ENCODE peak calls at places on chromosomes 5 and 9, in six cellular contexts. R is HAP-1; Q is kidney epithelial cell; V is heart left ventricle; T is BJ; L is CD4-positive, CD25-positive, alpha-beta regulatory T cell. B is an unnamed sample. For H3K27me3, the result is how much of the 10 kb centered on the place peaks cover.

GRCh38 chr5:61824396-61824795 is 481.6 kb upstream of the KIF2A start:
- DNase-seq in R (no peak), Q (no peak), V (no peak), T (no peak), L (no peak), B (no peak)

GRCh38 chr5:80591352-80591751 is 21.3 kb upstream of the ANKRD34B start:
- DNase-seq in R (no peak), Q (peak), V (no peak), T (no peak), L (no peak), B (no peak)

GRCh38 chr9:22010881-22011625 is 1.9 kb upstream of the CDKN2B start:
- DNase-seq in R (peak), Q (no peak), V (no peak), T (no peak), L (peak), B (no peak)

GRCh38 chr9:13728917-13729811 is 449.7 kb upstream of the MPDZ start:
- DNase-seq in R (no peak), Q (peak), V (no peak), T (no peak), L (no peak), B (no peak)

GRCh38 chr9:38621434-38622082 is 1.2 kb upstream of the ANKRD18A start:
- DNase-seq in R (peak), Q (no peak), V (no peak), T (no peak), L (peak), B (no peak)

GRCh38 chr5:164688437-164688836 is 1183.0 kb downstream of the MAT2B start:
- DNase-seq in R (no peak), Q (no peak), V (no peak), T (no peak), L (no peak), B (no peak)

GRCh38 chr9:99557816-99558215 is 263.9 kb upstream of the NR4A3 start:
- DNase-seq in R (no peak), Q (no peak), V (no peak), T (no peak), L (no peak), B (no peak)

GRCh38 chr5:33978307-33978706 is 6.2 kb downstream of the SLC45A2 start:
- DNase-seq in R (no peak), Q (no peak), V (no peak), T (no peak), L (no peak), B (no peak)

GRCh38 chr5:10400834-10401233 is 40.8 kb upstream of the ROPN1L start:
- DNase-seq in R (no peak), Q (no peak), V (no peak), T (peak), L (no peak), B (no peak)

GRCh38 chr5:172097356-172097755 is 90.7 kb downstream of the STK10 start:
- DNase-seq in R (no peak), Q (no peak), V (no peak), T (no peak), L (no peak), B (no peak)

GRCh38 chr5:170722316-170722715 is 61.2 kb upstream of the GABRP start:
- DNase-seq in R (no peak), Q (no peak), V (no peak), T (no peak), L (no peak), B (no peak)

GRCh38 chr5:170719551-170719950 is 64.0 kb upstream of the GABRP start:
- DNase-seq in R (no peak), Q (no peak), V (no peak), T (no peak), L (no peak), B (no peak)

GRCh38 chr5:170721681-170722080 is 61.8 kb upstream of the GABRP start:
- DNase-seq in R (no peak), Q (no peak), V (no peak), T (no peak), L (no peak), B (no peak)

GRCh38 chr5:170720984-170721383 is 62.5 kb upstream of the GABRP start:
- DNase-seq in R (no peak), Q (no peak), V (no peak), T (no peak), L (no peak), B (no peak)

GRCh38 chr5:170720179-170720578 is 63.3 kb upstream of the GABRP start:
- DNase-seq in R (no peak), Q (no peak), V (no peak), T (no peak), L (no peak), B (no peak)
- H3K27me3 ChIP-seq in R (under half), Q (under half), V (under half), T (under half), L (under half), B (half or more)

GRCh38 chr5:139759219-139759721 is 36.3 kb upstream of the PSD2 start:
- DNase-seq in R (no peak), Q (no peak), V (no peak), T (no peak), L (no peak), B (no peak)
- H3K27me3 ChIP-seq in R (under half), Q (under half), V (under half), T (under half), L (under half), B (under half)

GRCh38 chr5:174720612-174721521 is 3.5 kb upstream of the MSX2 start:
- DNase-seq in R (peak), Q (no peak), V (no peak), T (no peak), L (no peak), B (no peak)
- H3K27me3 ChIP-seq in R (under half), Q (half or more), V (half or more), T (under half), L (half or more), B (under half)

GRCh38 chr9:116300360-116300759 is 146.8 kb downstream of the PAPPA start:
- DNase-seq in R (no peak), Q (no peak), V (no peak), T (no peak), L (no peak), B (no peak)

GRCh38 chr9:116298992-116299391 is 145.4 kb downstream of the PAPPA start:
- DNase-seq in R (no peak), Q (no peak), V (no peak), T (no peak), L (no peak), B (no peak)

GRCh38 chr9:116298249-116298648 is 144.7 kb downstream of the PAPPA start:
- DNase-seq in R (no peak), Q (no peak), V (no peak), T (no peak), L (no peak), B (no peak)

GRCh38 chr9:116297346-116297745 is 143.8 kb downstream of the PAPPA start:
- DNase-seq in R (no peak), Q (no peak), V (no peak), T (no peak), L (no peak), B (no peak)
- H3K27me3 ChIP-seq in R (under half), Q (under half), V (under half), T (under half), L (under half), B (half or more)

DNA sequence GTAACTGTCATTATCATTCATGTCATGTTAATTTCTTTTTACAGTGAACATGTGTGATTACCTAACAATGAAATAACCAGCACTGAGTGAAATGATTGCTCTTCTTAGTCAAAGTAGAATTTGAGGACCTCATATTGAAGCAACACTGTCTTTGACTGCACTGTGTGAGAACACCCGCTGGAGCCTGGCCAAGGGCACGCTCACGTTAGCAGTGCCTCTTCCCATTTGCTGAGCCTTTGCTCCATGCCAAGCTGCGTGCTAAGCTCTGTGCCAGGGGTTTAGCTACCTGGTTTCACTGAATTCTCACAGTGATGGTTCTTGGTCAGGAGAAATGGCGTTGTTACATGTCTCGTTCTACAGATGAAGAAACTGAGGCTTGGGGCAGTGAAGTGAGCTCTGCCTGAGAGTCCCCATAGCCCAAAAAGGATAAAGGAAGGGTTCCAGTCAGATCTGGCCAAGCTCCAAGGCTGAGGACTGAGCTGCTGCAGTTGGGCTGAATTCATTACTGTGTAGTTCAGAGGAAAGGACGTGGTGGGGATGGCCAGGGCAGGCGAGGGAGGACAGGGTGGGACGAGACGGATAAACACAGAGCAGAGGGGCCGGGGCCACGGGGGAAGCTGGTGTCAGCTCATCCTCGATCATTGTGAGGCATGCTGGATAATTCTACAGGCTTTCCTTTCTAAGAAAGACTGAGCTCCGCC is 16.6 kb downstream of the HMCN2 start:
- DNase-seq in R (peak), Q (no peak), V (no peak), T (no peak), L (no peak), B (no peak)
- H3K27me3 ChIP-seq in R (under half), Q (under half), V (under half), T (under half), L (under half), B (under half)

B was measured in HCT116.